ENCODE peak calls at places on chromosomes 6 and 20, in seven cellular contexts. D is stomach, Y is endothelial cell of umbilical vein, I is sigmoid colon, A is suprapubic skin, U is HCT116, B is transverse colon. O is an unnamed sample.

GRCh38 chr6:131372535-131372934 is 200.5 kb upstream of the ARG1 start:
- DNase-seq in B (no peak), U (no peak), D (no peak), A (no peak), I (no peak), Y (no peak), O (no peak)

GRCh38 chr6:132515386-132515785 is 2.5 kb upstream of the STX7 start:
- DNase-seq in Y (no peak), I (no peak), A (no peak), D (no peak), B (no peak), U (no peak), O (no peak)

GRCh38 chr6:90068835-90069478 is 174.7 kb downstream of the GJA10 start:
- DNase-seq in B (no peak), D (no peak), Y (no peak), A (no peak), I (no peak), U (no peak), O (no peak)

GRCh38 chr20:17614176-17614811 is 44.4 kb downstream of the DSTN start:
- DNase-seq in D (peak), Y (no peak), B (peak), A (peak), I (peak), U (no peak), O (peak)

GRCh38 chr6:117495873-117496272 is 13.4 kb downstream of the DCBLD1 start:
- DNase-seq in D (no peak), U (no peak), A (no peak), Y (no peak), B (no peak), I (no peak), O (no peak)

GRCh38 chr6:83430606-83431544 is at the start of gene ME1:
- DNase-seq in I (peak), A (peak), Y (peak), B (peak), U (peak), D (peak), O (no peak)

GRCh38 chr6:4466260-4466659 is 309.9 kb upstream of the CDYL start:
- DNase-seq in I (no peak), B (peak), U (no peak), A (no peak), D (peak), Y (peak), O (no peak)

GRCh38 chr20:48621256-48622078 is 206.3 kb downstream of the PREX1 start:
- DNase-seq in U (no peak), B (peak), A (no peak), Y (no peak), I (no peak), D (no peak), O (no peak)

GRCh38 chr6:131949909-131950766 is 1.0 kb downstream of the CCN2 start:
- DNase-seq in B (peak), U (peak), D (peak), I (peak), A (peak), Y (peak), O (peak)

GRCh38 chr20:57432874-57433491 is 41.8 kb downstream of the RBM38 start:
- DNase-seq in U (no peak), A (no peak), D (peak), Y (no peak), B (peak), I (peak), O (no peak)

GRCh38 chr6:9634776-9635175 is 780.1 kb downstream of the TFAP2A start:
- DNase-seq in U (no peak), I (no peak), B (no peak), D (no peak), A (no peak), Y (no peak), O (no peak)

GRCh38 chr20:52192296-52193007 is 873 bp upstream of the ZFP64 start:
- DNase-seq in D (no peak), B (no peak), Y (no peak), U (peak), A (no peak), I (no peak), O (no peak)

GRCh38 chr6:108168026-108168463 is 2.2 kb downstream of the NR2E1 start:
- DNase-seq in U (no peak), B (no peak), A (no peak), Y (no peak), I (no peak), D (no peak), O (no peak)

GRCh38 chr6:39865011-39865888 is 69.0 kb downstream of the MOCS1 start:
- DNase-seq in U (peak), D (peak), B (peak), A (peak), I (peak), Y (peak), O (peak)

DNA sequence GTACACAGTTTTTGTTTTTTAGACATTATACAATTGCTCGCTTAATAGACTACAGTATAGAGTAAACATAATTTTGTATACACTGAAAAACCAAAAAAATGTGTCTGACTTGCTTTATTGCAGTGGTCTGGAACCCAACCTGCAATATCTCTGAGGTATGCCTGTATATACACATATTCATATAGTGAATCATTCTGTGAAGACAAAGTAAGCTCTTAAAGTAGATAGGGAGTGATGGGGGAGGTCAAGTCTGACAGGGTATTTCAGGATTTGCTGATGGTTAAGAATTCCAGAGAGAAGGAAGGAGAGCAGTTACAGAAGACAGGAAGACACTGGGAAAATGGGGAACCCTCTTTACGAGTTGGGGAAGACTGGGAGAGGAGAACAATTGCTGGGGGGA is 417.9 kb downstream of the CD109 start:
- DNase-seq in B (no peak), I (no peak), D (no peak), A (no peak), U (no peak), Y (no peak), O (no peak)
- TF ChIP-seq POLR2AphosphoS5 in B (no peak), I (no peak), D (no peak), A (no peak), U (no peak), Y (no peak), O (no peak)

GRCh38 chr20:1863296-1863695 is 31.9 kb upstream of the SIRPA start:
- DNase-seq in B (no peak), D (no peak), A (no peak), U (no peak), Y (no peak), I (no peak), O (no peak)
- TF ChIP-seq POLR2A in B (no peak), D (no peak), A (no peak), U (no peak), Y (no peak), I (no peak), O (no peak)

GRCh38 chr6:42095066-42095465 is 44.7 kb downstream of the TAF8 start:
- DNase-seq in D (no peak), A (no peak), Y (no peak), U (no peak), B (no peak), I (no peak), O (no peak)

GRCh38 chr6:42095776-42096541 is 45.6 kb downstream of the TAF8 start:
- DNase-seq in U (no peak), Y (no peak), I (no peak), D (peak), A (no peak), B (no peak), O (no peak)

GRCh38 chr6:42091718-42092023 is 41.3 kb downstream of the TAF8 start:
- DNase-seq in A (no peak), Y (no peak), D (no peak), B (no peak), I (no peak), U (no peak), O (no peak)

GRCh38 chr6:42090819-42091717 is 40.7 kb downstream of the TAF8 start:
- DNase-seq in U (no peak), A (no peak), D (no peak), I (no peak), B (no peak), Y (no peak), O (no peak)

GRCh38 chr6:42093582-42094329 is 43.4 kb downstream of the TAF8 start:
- DNase-seq in D (peak), U (no peak), I (no peak), B (peak), Y (no peak), A (no peak), O (no peak)
- TF ChIP-seq POLR2AphosphoS5 in D (no peak), U (no peak), I (no peak), B (no peak), Y (no peak), A (no peak), O (no peak)

GRCh38 chr6:138105446-138105845 is 1.8 kb downstream of the PERP start:
- DNase-seq in D (no peak), A (no peak), U (no peak), I (no peak), B (peak), Y (no peak), O (no peak)
- TF ChIP-seq POLR2A in D (no peak), A (no peak), U (no peak), I (no peak), B (peak), Y (no peak), O (no peak)

GRCh38 chr6:100915876-100916275 is 34.7 kb upstream of the ASCC3 start:
- DNase-seq in B (no peak), A (no peak), Y (no peak), D (no peak), I (no peak), U (no peak), O (no peak)

GRCh38 chr6:100924574-100924973 is 43.4 kb upstream of the ASCC3 start:
- DNase-seq in D (no peak), B (no peak), A (no peak), Y (no peak), U (no peak), I (no peak), O (no peak)

GRCh38 chr6:100923481-100923880 is 42.4 kb upstream of the ASCC3 start:
- DNase-seq in D (no peak), I (no peak), B (no peak), Y (no peak), U (no peak), A (no peak), O (no peak)

GRCh38 chr6:100918152-100918551 is 37.0 kb upstream of the ASCC3 start:
- DNase-seq in D (no peak), U (no peak), I (no peak), B (no peak), A (no peak), Y (no peak), O (no peak)

GRCh38 chr6:100920028-100920427 is 38.9 kb upstream of the ASCC3 start:
- DNase-seq in I (no peak), Y (no peak), B (no peak), D (no peak), A (no peak), U (no peak), O (no peak)
- TF ChIP-seq POLR2AphosphoS5 in I (no peak), Y (no peak), B (no peak), D (no peak), A (no peak), U (no peak), O (no peak)

DNA sequence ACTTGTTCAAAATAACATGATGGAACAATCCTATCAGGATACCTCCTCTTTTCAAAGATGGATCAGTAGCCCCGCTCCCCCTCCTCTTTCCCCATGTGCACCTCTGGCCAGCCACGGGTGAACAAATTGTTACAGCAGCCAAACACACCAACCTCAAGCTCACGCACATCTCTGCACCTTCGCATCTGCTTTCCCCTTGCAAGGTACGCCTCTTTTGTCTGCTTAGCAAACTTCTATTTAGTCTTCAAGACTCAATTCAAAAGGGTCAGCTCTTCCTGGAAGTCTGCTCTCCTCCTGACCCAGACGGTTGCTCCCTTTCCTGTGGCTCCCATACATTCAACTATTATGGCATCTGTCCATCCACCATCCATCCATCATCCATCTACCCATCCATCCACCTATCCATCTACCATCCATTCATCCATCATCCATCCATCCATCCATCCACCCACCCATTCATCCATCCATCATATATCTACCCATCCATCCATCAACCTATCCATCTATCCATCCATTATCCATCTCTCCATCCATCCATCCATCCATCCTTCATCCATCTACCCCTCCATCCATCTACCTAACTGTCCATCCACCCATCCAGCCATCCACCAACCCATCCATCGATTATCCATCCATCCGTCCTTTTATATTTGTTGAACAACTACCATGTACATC is 36.3 kb upstream of the CDH22 start:
- DNase-seq in A (no peak), I (no peak), B (no peak), D (no peak), Y (no peak), U (no peak), O (no peak)
- TF ChIP-seq POLR2A in A (no peak), I (no peak), B (no peak), D (no peak), Y (no peak), U (no peak), O (no peak)

O was measured in breast epithelium.